ENCODE peak calls at places on chromosomes 1 and 21, in nine cellular contexts. J, H, W, Z, D, Q, V, S and X are unnamed samples.

GRCh38 chr1:179775009-179775408 is 31.9 kb downstream of the FAM163A start:
- DNase-seq in J (no peak), H (no peak), W (no peak), Z (no peak), D (no peak), Q (no peak), V (no peak), S (no peak), X (peak; percentile 46)

GRCh38 chr1:7930547-7931445 is 9.8 kb downstream of the TNFRSF9 start:
- DNase-seq in J (no peak), H (no peak), W (no peak), Z (no peak), D (no peak), Q (no peak), V (no peak), S (no peak), X (no peak)

GRCh38 chr1:8303876-8304275 is 14.0 kb upstream of the SLC45A1 start:
- DNase-seq in J (no peak), H (no peak), W (no peak), Z (no peak), D (no peak), Q (no peak), V (no peak), S (no peak), X (no peak)

GRCh38 chr1:43144228-43144627 is 27.9 kb downstream of the EBNA1BP2 start:
- DNase-seq in J (peak; percentile 64), H (peak; percentile 14), W (no peak), Z (peak; percentile 71), D (no peak), Q (peak; percentile 31), V (no peak), S (no peak), X (peak; percentile 70)

GRCh38 chr1:41294213-41294612 is 52.1 kb upstream of the SCMH1 start:
- DNase-seq in J (no peak), H (no peak), W (no peak), Z (no peak), D (no peak), Q (no peak), V (no peak), S (no peak), X (no peak)

GRCh38 chr1:203799157-203799556 is 3.7 kb downstream of the ZBED6 start:
- DNase-seq in J (peak; percentile 33), H (no peak), W (no peak), Z (peak; percentile 60), D (no peak), Q (no peak), V (no peak), S (no peak), X (peak; percentile 15)

GRCh38 chr1:178613271-178613945 is 100.5 kb downstream of the TEX35 start:
- DNase-seq in J (no peak), H (no peak), W (no peak), Z (no peak), D (no peak), Q (no peak), V (no peak), S (no peak), X (peak; percentile 75)

GRCh38 chr1:183023601-183024351 is 556 bp downstream of the LAMC1 start:
- DNase-seq in J (peak; percentile 46), H (no peak), W (peak; percentile 66), Z (peak; percentile 46), D (no peak), Q (peak; percentile 86), V (peak; percentile 71), S (peak; percentile 52), X (peak; percentile 42)

GRCh38 chr1:2526824-2527552 is 592 bp upstream of the PANK4 start:
- DNase-seq in J (peak; percentile 45), H (no peak), W (peak; percentile 81), Z (peak; percentile 68), D (no peak), Q (no peak), V (no peak), S (no peak), X (peak; percentile 52)

GRCh38 chr1:116825735-116826438 is 71.7 kb downstream of the CD2 start:
- DNase-seq in J (no peak), H (no peak), W (peak; percentile 46), Z (no peak), D (no peak), Q (no peak), V (peak; percentile 79), S (no peak), X (no peak)

GRCh38 chr1:33147997-33148314 is 33.9 kb downstream of the TRIM62 start:
- DNase-seq in J (peak; percentile 59), H (no peak), W (no peak), Z (peak; percentile 63), D (no peak), Q (peak; percentile 34), V (no peak), S (no peak), X (peak; percentile 39)

GRCh38 chr21:37098756-37099155 is 25.7 kb downstream of the TTC3 start:
- DNase-seq in J (no peak), H (no peak), W (no peak), Z (no peak), D (no peak), Q (no peak), V (no peak), S (no peak), X (no peak)

GRCh38 chr21:45556645-45557601 is 14.7 kb upstream of the SLC19A1 start:
- DNase-seq in J (peak; percentile 18), H (no peak), W (peak; percentile 31), Z (peak; percentile 47), D (no peak), Q (no peak), V (no peak), S (no peak), X (no peak)

GRCh38 chr1:85606414-85606800 is 25.8 kb downstream of the CCN1 start:
- DNase-seq in J (no peak), H (no peak), W (no peak), Z (peak; percentile 21), D (no peak), Q (peak; percentile 35), V (no peak), S (no peak), X (peak; percentile 32)

GRCh38 chr21:43613755-43614638 is 45.3 kb downstream of the HSF2BP start:
- DNase-seq in J (peak; percentile 67), H (no peak), W (no peak), Z (peak; percentile 62), D (no peak), Q (no peak), V (no peak), S (no peak), X (peak; percentile 86)

GRCh38 chr21:32914424-32915070 is 111.2 kb upstream of the OLIG2 start:
- DNase-seq in J (no peak), H (no peak), W (no peak), Z (no peak), D (no peak), Q (no peak), V (no peak), S (no peak), X (no peak)

GRCh38 chr1:229621663-229622062 is 4.3 kb downstream of the TAF5L start:
- DNase-seq in J (peak; percentile 24), H (no peak), W (no peak), Z (peak; percentile 25), D (no peak), Q (no peak), V (no peak), S (no peak), X (peak; percentile 7)

GRCh38 chr1:44619261-44619900 is 54.9 kb downstream of the TMEM53 start:
- DNase-seq in J (peak; percentile 65), H (no peak), W (no peak), Z (peak; percentile 93), D (peak; percentile 85), Q (no peak), V (no peak), S (no peak), X (peak; percentile 50)

GRCh38 chr1:78843111-78843908 is 163.2 kb downstream of the ADGRL4 start:
- DNase-seq in J (peak; percentile 57), H (no peak), W (no peak), Z (peak; percentile 24), D (no peak), Q (no peak), V (no peak), S (no peak), X (no peak)

GRCh38 chr1:154497026-154497806 is 4.8 kb upstream of the TDRD10 start:
- DNase-seq in J (no peak), H (no peak), W (peak; percentile 66), Z (no peak), D (no peak), Q (no peak), V (no peak), S (peak; percentile 15), X (no peak)

GRCh38 chr1:197173571-197174482 is 27.4 kb upstream of the ASPM start:
- DNase-seq in J (peak; percentile 81), H (no peak), W (no peak), Z (peak; percentile 47), D (no peak), Q (peak; percentile 68), V (no peak), S (no peak), X (no peak)

GRCh38 chr1:197686231-197686630 is 89.0 kb downstream of the DENND1B start:
- DNase-seq in J (no peak), H (no peak), W (no peak), Z (no peak), D (no peak), Q (no peak), V (no peak), S (no peak), X (no peak)

GRCh38 chr1:205144751-205145150 is 23.0 kb upstream of the RBBP5 start:
- DNase-seq in J (peak; percentile 79), H (peak; percentile 24), W (no peak), Z (peak; percentile 45), D (peak; percentile 39), Q (no peak), V (no peak), S (no peak), X (peak; percentile 44)

GRCh38 chr1:31154632-31155215 is 85.0 kb downstream of the NKAIN1 start:
- DNase-seq in J (peak; percentile 67), H (no peak), W (peak; percentile 77), Z (peak; percentile 64), D (no peak), Q (peak; percentile 80), V (peak; percentile 90), S (peak; percentile 28), X (peak; percentile 80)

GRCh38 chr1:155086182-155086741 is 7.6 kb downstream of the EFNA3 start:
- DNase-seq in J (peak; percentile 39), H (no peak), W (peak; percentile 65), Z (no peak), D (no peak), Q (peak; percentile 69), V (peak; percentile 77), S (peak; percentile 78), X (peak; percentile 38)

GRCh38 chr1:63634471-63634870 is 41.3 kb downstream of the PGM1 start:
- DNase-seq in J (no peak), H (no peak), W (no peak), Z (no peak), D (no peak), Q (no peak), V (no peak), S (no peak), X (no peak)

GRCh38 chr1:235929216-235929615 is 62.5 kb upstream of the LYST start:
- DNase-seq in J (no peak), H (no peak), W (no peak), Z (peak; percentile 40), D (no peak), Q (no peak), V (no peak), S (no peak), X (peak; percentile 78)

GRCh38 chr1:241401156-241401555 is 44.2 kb upstream of the RGS7 start:
- DNase-seq in J (no peak), H (no peak), W (no peak), Z (peak; percentile 39), D (no peak), Q (no peak), V (no peak), S (no peak), X (peak; percentile 41)

GRCh38 chr1:94873520-94874351 is 53.2 kb downstream of the CNN3 start:
- DNase-seq in J (peak; percentile 39), H (no peak), W (no peak), Z (peak; percentile 41), D (no peak), Q (no peak), V (peak; percentile 34), S (no peak), X (peak; percentile 68)